ENCODE peak calls at places on chromosomes 6 and 20, in ten cellular contexts. Y is kidney, W is astrocyte of the spinal cord, X is dorsolateral prefrontal cortex, M is right atrium auricular region, K is mesothelial cell of epicardium, H is upper lobe of left lung, J is neural progenitor cell, L is keratinocyte, A is HFFc6. V is an unnamed sample.

GRCh38 chr20:58992911-58993310 is 11.9 kb downstream of the NELFCD start:
- DNase-seq in Y (no peak), W (no peak), X (no peak), M (no peak), K (no peak), H (no peak), J (no peak), L (no peak), A (no peak), V (no peak)

GRCh38 chr6:41371992-41372525 is 36.7 kb downstream of the NCR2 start:
- DNase-seq in Y (peak; percentile 86), W (peak; percentile 24), X (no peak), M (no peak), K (no peak), H (peak; percentile 72), J (peak; percentile 57), L (no peak), A (no peak), V (no peak)

GRCh38 chr6:10528170-10528981 is 7.2 kb downstream of the GCNT2 start:
- DNase-seq in Y (no peak), W (peak; percentile 42), X (no peak), M (no peak), K (no peak), H (no peak), J (no peak), L (no peak), A (no peak), V (peak; percentile 43)

GRCh38 chr20:33811763-33812672 is 870 bp downstream of the CHMP4B start:
- DNase-seq in Y (no peak), W (peak; percentile 83), X (no peak), M (peak; percentile 86), K (no peak), H (no peak), J (peak; percentile 39), L (peak; percentile 32), A (peak; percentile 84), V (peak; percentile 94)

GRCh38 chr20:34271961-34272360 is 30.7 kb downstream of the ASIP start:
- DNase-seq in Y (no peak), W (peak; percentile 71), X (no peak), M (no peak), K (no peak), H (no peak), J (no peak), L (no peak), A (peak; percentile 65), V (no peak)

GRCh38 chr6:4446982-4447381 is 311.6 kb upstream of the ECI2 start:
- DNase-seq in Y (no peak), W (peak; percentile 43), X (no peak), M (no peak), K (no peak), H (no peak), J (no peak), L (no peak), A (peak; percentile 31), V (no peak)

GRCh38 chr6:152148412-152148811 is 340.9 kb downstream of the ESR1 start:
- DNase-seq in Y (no peak), W (no peak), X (no peak), M (no peak), K (no peak), H (no peak), J (no peak), L (no peak), A (no peak), V (no peak)

GRCh38 chr20:17568972-17569471 is 853 bp upstream of the DSTN start:
- DNase-seq in Y (peak; percentile 96), W (peak; percentile 97), X (peak; percentile 43), M (peak; percentile 95), K (peak; percentile 78), H (peak; percentile 93), J (peak; percentile 57), L (peak; percentile 83), A (peak; percentile 99), V (peak; percentile 96)

GRCh38 chr6:169801396-169802160 is 50.2 kb downstream of the ERMARD start:
- DNase-seq in Y (no peak), W (no peak), X (peak; percentile 14), M (no peak), K (no peak), H (peak; percentile 75), J (peak; percentile 31), L (no peak), A (no peak), V (peak; percentile 72)

GRCh38 chr6:169800116-169800667 is 48.8 kb downstream of the ERMARD start:
- DNase-seq in Y (no peak), W (no peak), X (no peak), M (no peak), K (no peak), H (no peak), J (no peak), L (no peak), A (no peak), V (peak; percentile 80)

GRCh38 chr6:169798764-169799473 is 47.5 kb downstream of the ERMARD start:
- DNase-seq in Y (no peak), W (no peak), X (peak; percentile 5), M (no peak), K (no peak), H (no peak), J (no peak), L (no peak), A (no peak), V (peak; percentile 26)

GRCh38 chr6:169800668-169801395 is 49.4 kb downstream of the ERMARD start:
- DNase-seq in Y (no peak), W (peak; percentile 52), X (peak; percentile 76), M (no peak), K (no peak), H (peak; percentile 69), J (no peak), L (no peak), A (peak; percentile 58), V (no peak)

GRCh38 chr6:169799474-169799926 is 48.1 kb downstream of the ERMARD start:
- DNase-seq in Y (no peak), W (no peak), X (peak; percentile 31), M (no peak), K (no peak), H (no peak), J (no peak), L (no peak), A (no peak), V (peak; percentile 46)
- TF ChIP-seq CTCF in Y (no peak), W (no peak), X (no peak), M (no peak), K (no peak), H (no peak), J (no peak), L (no peak), A (no peak), V (no peak)

DNA sequence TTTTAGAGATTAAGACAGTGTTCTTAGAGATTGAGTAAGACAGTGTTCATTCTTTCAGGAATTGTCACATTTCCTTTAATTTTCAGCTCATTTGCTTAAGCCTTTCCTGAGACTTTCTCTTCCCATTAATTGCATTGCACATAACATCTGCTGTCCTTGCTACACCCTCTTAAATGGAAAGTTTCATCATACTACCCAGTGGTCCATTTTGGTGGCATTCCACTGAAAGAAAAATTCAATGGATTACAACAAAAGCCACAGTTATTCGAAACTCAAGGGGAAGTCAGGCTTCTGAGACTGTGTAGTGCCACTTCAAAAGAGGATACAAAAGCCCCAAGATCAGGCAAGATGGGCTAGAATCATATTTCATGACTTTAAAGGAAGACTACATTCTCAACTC is 64.0 kb downstream of the RSPO3 start:
- DNase-seq in Y (no peak), W (peak; percentile 40), X (no peak), M (no peak), K (no peak), H (no peak), J (no peak), L (no peak), A (no peak), V (no peak)
- TF ChIP-seq CTCF in Y (no peak), W (no peak), X (no peak), M (no peak), K (no peak), H (no peak), J (no peak), L (no peak), A (no peak), V (no peak)

GRCh38 chr6:15360300-15360699 is 114.4 kb downstream of the JARID2 start:
- DNase-seq in Y (no peak), W (no peak), X (no peak), M (no peak), K (no peak), H (no peak), J (no peak), L (no peak), A (no peak), V (no peak)

GRCh38 chr6:15355683-15356099 is 109.8 kb downstream of the JARID2 start:
- DNase-seq in Y (no peak), W (peak; percentile 36), X (no peak), M (no peak), K (no peak), H (no peak), J (no peak), L (no peak), A (no peak), V (no peak)

GRCh38 chr6:15358579-15359327 is 112.9 kb downstream of the JARID2 start:
- DNase-seq in Y (no peak), W (peak; percentile 63), X (no peak), M (no peak), K (no peak), H (no peak), J (no peak), L (no peak), A (no peak), V (no peak)

GRCh38 chr6:15359335-15359862 is 113.5 kb downstream of the JARID2 start:
- DNase-seq in Y (no peak), W (no peak), X (no peak), M (no peak), K (no peak), H (no peak), J (no peak), L (no peak), A (no peak), V (no peak)

GRCh38 chr6:15357832-15358231 is 112.0 kb downstream of the JARID2 start:
- DNase-seq in Y (no peak), W (no peak), X (no peak), M (no peak), K (no peak), H (no peak), J (no peak), L (no peak), A (no peak), V (no peak)
- TF ChIP-seq CTCF in Y (no peak), W (no peak), X (no peak), M (no peak), K (no peak), H (no peak), J (no peak), L (no peak), A (no peak), V (no peak)

GRCh38 chr6:13573255-13573654 is 1.1 kb upstream of the SIRT5 start:
- DNase-seq in Y (no peak), W (no peak), X (no peak), M (no peak), K (no peak), H (no peak), J (no peak), L (no peak), A (no peak), V (no peak)

GRCh38 chr6:13574571-13575376 is at the start of gene SIRT5:
- DNase-seq in Y (peak; percentile 95), W (peak; percentile 82), X (peak; percentile 73), M (peak; percentile 85), K (peak; percentile 53), H (peak; percentile 89), J (peak; percentile 91), L (peak; percentile 59), A (peak; percentile 81), V (peak; percentile 96)

GRCh38 chr6:13573669-13574110 is 711 bp upstream of the SIRT5 start:
- DNase-seq in Y (no peak), W (peak; percentile 30), X (peak; percentile 43), M (no peak), K (no peak), H (no peak), J (peak; percentile 50), L (no peak), A (peak; percentile 20), V (no peak)

GRCh38 chr6:13575377-13575775 is 975 bp downstream of the SIRT5 start:
- DNase-seq in Y (no peak), W (no peak), X (no peak), M (no peak), K (no peak), H (no peak), J (no peak), L (no peak), A (no peak), V (no peak)

DNA sequence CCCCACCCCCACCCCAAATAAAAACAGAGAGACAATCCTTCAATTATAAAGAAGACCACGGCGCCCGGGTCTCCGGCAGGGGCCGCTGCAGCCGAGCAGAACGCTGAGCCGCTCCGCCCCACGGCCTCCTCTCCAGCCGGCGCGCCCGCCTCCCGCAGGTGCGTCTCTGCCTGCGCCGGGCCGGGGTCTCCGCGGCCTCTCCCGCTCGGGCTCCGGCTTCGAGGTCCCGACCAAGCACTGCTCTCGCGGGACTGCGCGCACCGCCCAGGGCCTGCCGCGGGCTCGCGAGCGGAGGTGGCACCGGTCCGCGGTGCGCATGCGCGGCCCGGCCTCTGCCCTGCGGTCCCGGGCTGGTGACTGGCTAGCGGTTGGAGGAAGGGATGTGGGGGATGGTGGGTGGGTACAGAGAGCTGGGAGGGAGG is 241 bp upstream of the SIRT5 start:
- DNase-seq in Y (peak; percentile 98), W (peak; percentile 92), X (peak; percentile 88), M (peak; percentile 86), K (peak; percentile 93), H (peak; percentile 98), J (peak; percentile 98), L (peak; percentile 81), A (peak; percentile 83), V (peak; percentile 89)
- TF ChIP-seq CTCF in Y (peak; percentile 54), W (peak; percentile 53), X (peak; percentile 61), M (peak; percentile 78), K (peak; percentile 54), H (peak; percentile 52), J (peak; percentile 67), L (peak; percentile 16), A (peak; percentile 66), V (no peak)